ENCODE peak calls at places on chromosome 13, in four cellular contexts. E is CD8-positive, alpha-beta memory T cell; V is IMR-90; K is left ventricle myocardium inferior. N is an unnamed sample.
A peak's percentile ranks its signal among the peaks of the same experiment; 100 is the strongest.

GRCh38 chr13:75310005-75310580 is 171.9 kb downstream of the TBC1D4 start:
- DNase-seq in V (no peak), K (no peak), E (no peak), N (no peak)

GRCh38 chr13:95420501-95420900 is 119.2 kb upstream of the ABCC4 start:
- DNase-seq in E (no peak), V (no peak), K (no peak), N (no peak)

GRCh38 chr13:99335087-99335486 is 27.9 kb upstream of the GPR183 start:
- DNase-seq in K (no peak), E (no peak), V (no peak), N (no peak)

GRCh38 chr13:71712988-71713653 is 153.9 kb downstream of the DACH1 start:
- DNase-seq in V (no peak), E (no peak), K (no peak), N (no peak)

GRCh38 chr13:112961457-112962369 is 7.3 kb upstream of the MCF2L start:
- DNase-seq in V (no peak), E (no peak), K (no peak), N (peak; percentile 58)

GRCh38 chr13:110348751-110349150 is 41.7 kb downstream of the COL4A2 start:
- DNase-seq in E (no peak), V (no peak), K (no peak), N (no peak)

GRCh38 chr13:65783383-65783782 is 1446.8 kb downstream of the PCDH9 start:
- DNase-seq in K (no peak), V (no peak), E (no peak), N (no peak)

GRCh38 chr13:105255472-105255871 is 1280.0 kb downstream of the EFNB2 start:
- DNase-seq in K (no peak), V (no peak), E (no peak), N (no peak)

GRCh38 chr13:90545070-90545840 is 802.2 kb upstream of the MIR17HG start:
- DNase-seq in K (no peak), V (no peak), E (no peak), N (no peak)

GRCh38 chr13:32125221-32125621 is 93.6 kb downstream of the FRY start:
- DNase-seq in V (peak; percentile 26), E (no peak), K (no peak), N (no peak)

GRCh38 chr13:56015919-56016318 is 1124.8 kb upstream of the PRR20A start:
- DNase-seq in V (no peak), E (no peak), K (no peak), N (no peak)

GRCh38 chr13:113616281-113616906 is 31.8 kb downstream of the TFDP1 start:
- DNase-seq in E (no peak), V (peak; percentile 43), K (no peak), N (peak; percentile 56)

GRCh38 chr13:83620535-83621220 is 261.6 kb downstream of the SLITRK1 start:
- DNase-seq in V (peak; percentile 19), E (no peak), K (no peak), N (no peak)

GRCh38 chr13:99657848-99658265 is 156.6 kb downstream of the TM9SF2 start:
- DNase-seq in V (no peak), E (peak; percentile 24), K (peak; percentile 31), N (peak; percentile 79)

DNA sequence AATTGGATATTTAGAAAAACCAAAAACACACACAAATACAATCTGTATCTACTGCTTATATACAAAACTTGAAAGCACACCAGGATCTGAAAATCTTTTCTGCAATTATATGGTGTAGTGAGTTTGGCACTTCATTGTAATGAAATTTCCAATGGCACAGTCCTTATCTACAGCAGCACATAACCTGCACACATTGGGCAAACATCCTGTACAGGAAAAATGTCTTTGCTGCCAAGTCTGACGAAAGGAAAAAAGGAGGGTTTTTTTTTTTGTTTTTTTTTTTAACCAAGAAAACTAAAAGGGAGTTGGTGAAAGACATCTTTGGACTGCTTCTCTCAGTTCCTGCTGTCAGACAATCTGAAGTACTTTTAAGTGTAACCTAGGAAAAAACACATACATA is 107.8 kb downstream of the FOXO1 start:
- DNase-seq in K (no peak), E (no peak), V (no peak), N (no peak)
- H3K4me1 ChIP-seq in K (peaks cover 81% of the 10 kb centered on the region), E (peaks cover 30% of the 10 kb centered on the region), V (no peaks in the 10 kb centered on the region), N (peaks cover 30% of the 10 kb centered on the region)

GRCh38 chr13:26019881-26020535 is 31.8 kb downstream of the SHISA2 start:
- DNase-seq in V (peak; percentile 63), E (no peak), K (no peak), N (no peak)
- H3K4me1 ChIP-seq in V (no peaks in the 10 kb centered on the region), E (peaks cover 10% of the 10 kb centered on the region), K (peaks cover 72% of the 10 kb centered on the region), N (no peaks in the 10 kb centered on the region)

GRCh38 chr13:39451860-39452301 is 151.1 kb downstream of the LHFPL6 start:
- DNase-seq in E (no peak), K (peak; percentile 59), V (peak; percentile 30), N (no peak)
- H3K4me1 ChIP-seq in E (no peaks in the 10 kb centered on the region), K (peaks cover 96% of the 10 kb centered on the region), V (peaks cover 4% of the 10 kb centered on the region), N (peaks cover 13% of the 10 kb centered on the region)

DNA sequence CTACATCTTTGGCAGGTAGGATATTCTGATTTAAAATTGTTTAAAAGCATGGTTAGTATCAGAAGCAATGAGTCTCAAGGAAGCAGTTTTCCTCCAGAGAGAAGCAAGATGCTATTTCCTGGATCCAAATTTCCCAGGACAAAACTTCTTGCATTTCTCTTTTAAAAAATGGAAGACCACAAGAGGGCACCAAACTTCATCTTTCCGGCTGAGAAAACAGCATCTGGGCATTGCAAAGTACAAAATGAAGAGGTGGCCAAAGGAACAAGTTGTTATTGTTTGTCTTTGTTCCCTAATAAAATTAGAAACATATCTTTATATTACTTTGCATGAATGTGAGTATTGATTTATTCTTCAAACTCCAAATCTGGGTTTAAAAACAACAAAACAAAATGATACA is 60.0 kb upstream of the LRCH1 start:
- DNase-seq in V (peak; percentile 48), E (peak; percentile 8), K (no peak), N (no peak)
- H3K4me1 ChIP-seq in V (peaks cover 2% of the 10 kb centered on the region), E (no peaks in the 10 kb centered on the region), K (peaks cover 4% of the 10 kb centered on the region), N (no peaks in the 10 kb centered on the region)

GRCh38 chr13:37026778-37027177 is 26.2 kb downstream of the EXOSC8 start:
- DNase-seq in V (no peak), K (no peak), E (no peak), N (no peak)

GRCh38 chr13:37027639-37028038 is 27.1 kb downstream of the EXOSC8 start:
- DNase-seq in V (no peak), K (no peak), E (no peak), N (no peak)

GRCh38 chr13:37029617-37030016 is 29.0 kb downstream of the EXOSC8 start:
- DNase-seq in E (no peak), K (no peak), V (peak; percentile 45), N (no peak)

DNA sequence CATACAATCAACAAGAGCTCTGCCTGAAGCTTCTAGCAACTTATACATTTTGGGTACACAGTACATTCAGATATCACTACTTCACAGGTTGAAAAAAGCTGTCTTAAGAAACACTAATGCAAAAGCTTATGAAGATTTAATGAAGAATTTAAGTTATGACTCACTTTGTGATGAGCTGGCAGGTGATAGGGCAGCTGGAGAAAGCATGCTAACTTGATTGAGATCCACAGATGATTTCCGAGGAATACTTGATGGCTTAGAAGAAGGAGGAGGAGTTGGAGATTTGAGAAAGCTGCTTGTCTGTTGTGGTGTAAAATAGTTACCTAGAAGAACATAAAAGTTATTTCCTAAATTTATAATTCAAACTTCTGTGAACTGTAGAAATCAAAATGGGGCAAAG is 23.3 kb downstream of the EXOSC8 start:
- DNase-seq in E (no peak), V (peak; percentile 70), K (no peak), N (no peak)
- H3K4me1 ChIP-seq in E (no peaks in the 10 kb centered on the region), V (no peaks in the 10 kb centered on the region), K (no peaks in the 10 kb centered on the region), N (no peaks in the 10 kb centered on the region)

DNA sequence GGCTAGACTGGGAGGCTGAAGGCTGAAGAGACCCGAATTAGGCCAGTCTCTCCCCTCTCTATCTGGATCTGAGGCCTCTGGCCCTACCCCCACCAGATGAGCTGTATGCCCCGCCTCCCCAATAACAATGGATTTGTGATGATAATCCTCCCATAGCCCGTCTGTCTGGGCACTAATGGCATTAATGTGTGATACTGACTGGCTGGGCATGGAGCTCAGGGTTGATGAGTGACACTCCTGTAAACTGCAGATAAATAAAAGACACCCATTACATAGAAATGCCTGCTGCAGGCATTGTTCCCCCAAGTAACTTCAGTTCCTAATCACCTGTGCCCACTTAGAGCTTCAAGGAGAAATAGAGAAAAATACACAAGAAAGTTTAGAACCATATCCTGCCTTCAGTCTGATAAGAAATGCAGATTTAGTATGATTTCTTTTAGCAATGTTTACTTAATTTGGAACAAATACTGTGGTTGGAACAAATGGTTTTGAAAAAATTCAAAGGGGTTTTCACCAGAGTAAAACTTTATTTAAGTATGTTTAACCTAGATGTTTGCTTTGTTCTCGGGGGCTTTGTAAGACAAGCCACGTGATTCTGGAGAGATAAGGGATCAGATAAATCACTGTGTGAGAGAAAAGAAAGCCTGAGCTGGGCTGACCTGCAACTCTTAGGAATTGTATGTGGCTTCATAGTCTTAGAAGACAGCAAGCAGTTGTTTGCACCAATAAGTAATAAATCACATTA is 60.3 kb downstream of the TNFRSF19 start:
- DNase-seq in V (no peak), K (no peak), E (no peak), N (no peak)
- H3K4me1 ChIP-seq in V (peaks cover 15% of the 10 kb centered on the region), K (peaks cover 59% of the 10 kb centered on the region), E (no peaks in the 10 kb centered on the region), N (peaks cover 23% of the 10 kb centered on the region)

GRCh38 chr13:28440774-28441532 is 54.0 kb downstream of the FLT1 start:
- DNase-seq in E (no peak), V (no peak), K (no peak), N (no peak)

GRCh38 chr13:28438067-28438466 is 56.9 kb downstream of the FLT1 start:
- DNase-seq in V (no peak), K (no peak), E (no peak), N (no peak)

GRCh38 chr13:28434934-28435333 is 60.0 kb downstream of the FLT1 start:
- DNase-seq in E (no peak), K (no peak), V (peak; percentile 36), N (no peak)

GRCh38 chr13:28441533-28441928 is 53.4 kb downstream of the FLT1 start:
- DNase-seq in E (no peak), K (no peak), V (no peak), N (no peak)

DNA sequence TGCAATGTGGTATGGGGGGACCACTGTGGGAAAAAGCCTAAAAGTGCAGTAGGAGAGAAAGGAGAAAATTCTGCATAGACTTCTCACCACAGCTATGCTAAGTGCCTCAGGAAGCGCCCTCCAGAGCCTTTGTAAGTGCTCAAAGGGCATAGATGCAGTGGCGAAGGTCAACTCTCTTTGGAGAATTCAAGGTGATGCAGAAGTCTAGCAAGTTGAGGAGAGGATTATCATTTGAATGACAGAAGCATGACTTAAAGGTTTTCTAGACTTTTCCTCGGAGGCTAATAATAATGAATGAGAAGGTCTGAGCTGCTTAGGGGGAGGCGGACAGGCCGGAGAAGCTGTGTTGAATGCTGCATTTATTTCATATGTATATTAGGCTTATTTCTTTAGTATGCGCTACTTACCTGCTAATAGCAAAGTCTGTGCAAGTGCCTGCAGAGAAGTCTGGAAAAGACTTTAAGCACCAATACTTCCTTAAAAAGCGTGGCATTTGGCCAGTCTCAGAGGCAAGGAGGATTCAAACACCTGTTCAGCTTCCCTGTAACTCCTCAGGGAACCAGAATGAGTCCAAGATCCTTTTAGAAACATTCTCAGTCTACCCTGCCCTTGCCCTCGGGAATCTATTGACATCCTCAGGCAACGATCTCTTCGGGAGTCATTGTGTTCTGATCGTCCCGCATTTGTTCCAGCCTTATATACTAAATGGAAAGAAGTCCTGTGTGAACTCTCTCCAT is 56.2 kb downstream of the FLT1 start:
- DNase-seq in K (no peak), V (no peak), E (no peak), N (no peak)
- H3K4me1 ChIP-seq in K (peaks cover 69% of the 10 kb centered on the region), V (peaks cover 2% of the 10 kb centered on the region), E (no peaks in the 10 kb centered on the region), N (no peaks in the 10 kb centered on the region)

GRCh38 chr13:30147380-30147779 is 160.0 kb downstream of the KATNAL1 start:
- DNase-seq in E (no peak), K (no peak), V (no peak), N (no peak)
- H3K4me1 ChIP-seq in E (peaks cover 83% of the 10 kb centered on the region), K (peaks cover 8% of the 10 kb centered on the region), V (peaks cover 11% of the 10 kb centered on the region), N (peaks cover 10% of the 10 kb centered on the region)

GRCh38 chr13:21011378-21011777 is 50.0 kb downstream of the LATS2 start:
- DNase-seq in V (no peak), E (no peak), K (no peak), N (no peak)
- H3K4me1 ChIP-seq in V (peaks cover 38% of the 10 kb centered on the region), E (no peaks in the 10 kb centered on the region), K (peaks cover 93% of the 10 kb centered on the region), N (peaks cover 43% of the 10 kb centered on the region)

N was measured in left lung.